ENCODE peak calls at places on chromosomes 4 and X, in six cellular contexts. One of them, this sample, is unnamed.

GRCh38 chrX:24025741-24026402 is 1.1 kb downstream of the KLHL15 start:
- DNase-seq in lower lobe of right lung: no peak
- DNase-seq in ascending aorta: peak
- DNase-seq in thoracic aorta: no peak
- DNase-seq in cardiac muscle cell: peak
- DNase-seq in kidney epithelial cell: no peak
- DNase-seq in this sample: no peak

GRCh38 chrX:136652822-136653723 is 5.1 kb downstream of the CD40LG start:
- DNase-seq in lower lobe of right lung: no peak
- DNase-seq in ascending aorta: no peak
- DNase-seq in thoracic aorta: no peak
- DNase-seq in cardiac muscle cell: no peak
- DNase-seq in kidney epithelial cell: no peak
- DNase-seq in this sample: no peak

GRCh38 chr4:4985844-4986243 is 33.4 kb downstream of the CYTL1 start:
- DNase-seq in lower lobe of right lung: no peak
- DNase-seq in ascending aorta: no peak
- DNase-seq in thoracic aorta: no peak
- DNase-seq in cardiac muscle cell: no peak
- DNase-seq in kidney epithelial cell: no peak
- DNase-seq in this sample: no peak

GRCh38 chrX:1507511-1508463 is 29.2 kb downstream of the P2RY8 start:
- DNase-seq in lower lobe of right lung: peak
- DNase-seq in ascending aorta: peak
- DNase-seq in thoracic aorta: no peak
- DNase-seq in cardiac muscle cell: no peak
- DNase-seq in kidney epithelial cell: no peak
- DNase-seq in this sample: no peak

GRCh38 chr4:20351360-20352171 is 99.9 kb downstream of the SLIT2 start:
- DNase-seq in lower lobe of right lung: no peak
- DNase-seq in ascending aorta: no peak
- DNase-seq in thoracic aorta: no peak
- DNase-seq in cardiac muscle cell: no peak
- DNase-seq in kidney epithelial cell: no peak
- DNase-seq in this sample: no peak

GRCh38 chrX:55342533-55343501 is 78.1 kb upstream of the PAGE3 start:
- DNase-seq in lower lobe of right lung: no peak
- DNase-seq in ascending aorta: no peak
- DNase-seq in thoracic aorta: no peak
- DNase-seq in cardiac muscle cell: peak
- DNase-seq in kidney epithelial cell: no peak
- DNase-seq in this sample: no peak

GRCh38 chrX:43165343-43165920 is 387.5 kb upstream of the PPP1R2C start:
- DNase-seq in lower lobe of right lung: no peak
- DNase-seq in ascending aorta: no peak
- DNase-seq in thoracic aorta: no peak
- DNase-seq in cardiac muscle cell: no peak
- DNase-seq in kidney epithelial cell: no peak
- DNase-seq in this sample: no peak

GRCh38 chr4:147582386-147583077 is 34.7 kb upstream of the TMEM184C start:
- DNase-seq in lower lobe of right lung: no peak
- DNase-seq in ascending aorta: no peak
- DNase-seq in thoracic aorta: no peak
- DNase-seq in cardiac muscle cell: no peak
- DNase-seq in kidney epithelial cell: no peak
- DNase-seq in this sample: no peak

GRCh38 chrX:46836701-46837542 is at the start of gene RP2:
- DNase-seq in lower lobe of right lung: peak
- DNase-seq in ascending aorta: peak
- DNase-seq in thoracic aorta: peak
- DNase-seq in cardiac muscle cell: peak
- DNase-seq in kidney epithelial cell: peak
- DNase-seq in this sample: peak
- TF ChIP-seq CTCF in lower lobe of right lung: peak
- TF ChIP-seq CTCF in ascending aorta: no peak
- TF ChIP-seq CTCF in thoracic aorta: no peak
- TF ChIP-seq CTCF in cardiac muscle cell: no peak
- TF ChIP-seq CTCF in kidney epithelial cell: no peak
- TF ChIP-seq CTCF in this sample: no peak

DNA sequence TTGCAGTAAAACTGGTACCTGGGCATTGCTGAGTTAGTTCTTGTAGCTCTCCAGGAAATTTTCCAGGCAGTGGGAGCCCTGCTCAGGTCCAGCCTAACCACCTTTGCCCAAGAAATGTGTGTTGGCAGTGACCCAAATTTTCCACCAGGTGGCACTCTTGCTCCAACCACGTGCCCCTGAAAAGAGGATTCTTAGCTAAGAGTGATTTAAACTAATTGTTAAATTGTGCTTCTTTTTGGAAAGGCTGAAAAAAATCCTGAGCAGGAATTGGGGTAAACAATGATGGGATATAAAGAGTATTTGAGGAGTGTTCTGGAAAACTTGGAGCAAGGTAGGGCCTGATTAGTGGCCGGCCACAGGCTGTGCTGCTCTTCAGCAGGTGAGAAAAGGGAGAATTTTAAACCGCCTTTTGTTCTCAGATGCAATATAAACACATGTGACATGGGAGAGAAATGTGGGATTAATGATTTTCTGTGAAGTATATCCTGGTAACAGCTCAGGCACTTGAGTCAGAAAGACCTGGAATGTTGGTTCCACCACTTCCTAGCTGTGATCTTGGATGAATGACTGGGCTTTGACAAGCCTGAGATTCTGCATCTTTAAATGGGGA is 219.6 kb downstream of the PTTG2 start:
- DNase-seq in lower lobe of right lung: peak
- DNase-seq in ascending aorta: peak
- DNase-seq in thoracic aorta: peak
- DNase-seq in cardiac muscle cell: peak
- DNase-seq in kidney epithelial cell: peak
- DNase-seq in this sample: peak
- TF ChIP-seq CTCF in lower lobe of right lung: peak
- TF ChIP-seq CTCF in ascending aorta: peak
- TF ChIP-seq CTCF in thoracic aorta: peak
- TF ChIP-seq CTCF in cardiac muscle cell: peak
- TF ChIP-seq CTCF in kidney epithelial cell: peak
- TF ChIP-seq CTCF in this sample: peak

DNA sequence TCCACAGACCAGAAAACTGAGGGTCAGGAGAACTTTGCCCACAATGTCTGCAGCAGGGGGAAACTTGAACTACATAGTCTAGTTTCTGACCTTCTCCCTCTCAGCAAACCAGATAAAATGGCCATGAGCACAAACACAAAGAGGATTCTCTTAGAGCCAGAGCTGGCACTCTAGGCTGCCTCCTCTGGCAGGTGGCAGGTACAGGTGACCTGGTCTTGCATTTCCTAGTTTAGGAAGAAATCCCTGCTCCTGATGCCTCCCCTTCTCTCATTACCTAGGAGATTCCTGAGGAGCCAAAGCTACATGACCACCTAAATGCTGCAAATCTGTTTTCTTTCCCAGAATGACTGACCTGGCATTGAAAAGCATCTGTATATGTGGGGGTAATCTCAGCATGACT is 45.1 kb downstream of the ARHGEF9 start:
- DNase-seq in lower lobe of right lung: no peak
- DNase-seq in ascending aorta: no peak
- DNase-seq in thoracic aorta: no peak
- DNase-seq in cardiac muscle cell: no peak
- DNase-seq in kidney epithelial cell: no peak
- DNase-seq in this sample: no peak
- TF ChIP-seq CTCF in lower lobe of right lung: no peak
- TF ChIP-seq CTCF in ascending aorta: no peak
- TF ChIP-seq CTCF in thoracic aorta: no peak
- TF ChIP-seq CTCF in cardiac muscle cell: no peak
- TF ChIP-seq CTCF in kidney epithelial cell: no peak
- TF ChIP-seq CTCF in this sample: no peak

DNA sequence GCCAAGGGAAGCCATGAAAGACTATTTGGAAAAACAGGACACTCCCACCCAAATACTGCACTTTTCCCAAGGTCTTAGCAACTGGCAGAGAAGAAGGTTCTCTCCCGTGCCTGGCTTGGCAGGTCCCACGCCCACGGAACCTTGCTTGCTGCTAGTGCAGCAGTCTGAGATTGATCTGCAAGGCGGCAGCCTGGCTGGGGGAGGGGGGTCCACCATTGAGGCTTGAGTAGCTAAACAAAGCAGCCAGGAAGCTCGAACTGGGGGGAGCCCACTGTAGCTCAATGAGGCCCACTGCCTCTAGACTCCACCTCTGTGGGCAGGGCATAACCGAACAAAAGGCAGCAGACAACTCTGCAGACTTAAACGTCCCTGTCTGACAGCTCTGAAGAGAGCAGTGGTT is 91.3 kb upstream of the TRPC5OS start:
- DNase-seq in lower lobe of right lung: no peak
- DNase-seq in ascending aorta: no peak
- DNase-seq in thoracic aorta: no peak
- DNase-seq in cardiac muscle cell: no peak
- DNase-seq in kidney epithelial cell: no peak
- DNase-seq in this sample: no peak
- TF ChIP-seq CTCF in lower lobe of right lung: no peak
- TF ChIP-seq CTCF in ascending aorta: no peak
- TF ChIP-seq CTCF in thoracic aorta: no peak
- TF ChIP-seq CTCF in cardiac muscle cell: no peak
- TF ChIP-seq CTCF in kidney epithelial cell: no peak
- TF ChIP-seq CTCF in this sample: no peak

GRCh38 chrX:153398275-153398960 is 2.7 kb downstream of the PNMA6E start:
- DNase-seq in lower lobe of right lung: no peak
- DNase-seq in ascending aorta: no peak
- DNase-seq in thoracic aorta: no peak
- DNase-seq in cardiac muscle cell: no peak
- DNase-seq in kidney epithelial cell: no peak
- DNase-seq in this sample: no peak

GRCh38 chrX:153401133-153401764 is at the start of gene PNMA6E:
- DNase-seq in lower lobe of right lung: no peak
- DNase-seq in ascending aorta: no peak
- DNase-seq in thoracic aorta: no peak
- DNase-seq in cardiac muscle cell: no peak
- DNase-seq in kidney epithelial cell: no peak
- DNase-seq in this sample: no peak

GRCh38 chrX:153397256-153397960 is 3.7 kb downstream of the PNMA6E start:
- DNase-seq in lower lobe of right lung: no peak
- DNase-seq in ascending aorta: no peak
- DNase-seq in thoracic aorta: no peak
- DNase-seq in cardiac muscle cell: no peak
- DNase-seq in kidney epithelial cell: no peak
- DNase-seq in this sample: no peak

GRCh38 chrX:153396320-153397195 is 4.6 kb downstream of the PNMA6E start:
- DNase-seq in lower lobe of right lung: no peak
- DNase-seq in ascending aorta: no peak
- DNase-seq in thoracic aorta: no peak
- DNase-seq in cardiac muscle cell: no peak
- DNase-seq in kidney epithelial cell: no peak
- DNase-seq in this sample: no peak

DNA sequence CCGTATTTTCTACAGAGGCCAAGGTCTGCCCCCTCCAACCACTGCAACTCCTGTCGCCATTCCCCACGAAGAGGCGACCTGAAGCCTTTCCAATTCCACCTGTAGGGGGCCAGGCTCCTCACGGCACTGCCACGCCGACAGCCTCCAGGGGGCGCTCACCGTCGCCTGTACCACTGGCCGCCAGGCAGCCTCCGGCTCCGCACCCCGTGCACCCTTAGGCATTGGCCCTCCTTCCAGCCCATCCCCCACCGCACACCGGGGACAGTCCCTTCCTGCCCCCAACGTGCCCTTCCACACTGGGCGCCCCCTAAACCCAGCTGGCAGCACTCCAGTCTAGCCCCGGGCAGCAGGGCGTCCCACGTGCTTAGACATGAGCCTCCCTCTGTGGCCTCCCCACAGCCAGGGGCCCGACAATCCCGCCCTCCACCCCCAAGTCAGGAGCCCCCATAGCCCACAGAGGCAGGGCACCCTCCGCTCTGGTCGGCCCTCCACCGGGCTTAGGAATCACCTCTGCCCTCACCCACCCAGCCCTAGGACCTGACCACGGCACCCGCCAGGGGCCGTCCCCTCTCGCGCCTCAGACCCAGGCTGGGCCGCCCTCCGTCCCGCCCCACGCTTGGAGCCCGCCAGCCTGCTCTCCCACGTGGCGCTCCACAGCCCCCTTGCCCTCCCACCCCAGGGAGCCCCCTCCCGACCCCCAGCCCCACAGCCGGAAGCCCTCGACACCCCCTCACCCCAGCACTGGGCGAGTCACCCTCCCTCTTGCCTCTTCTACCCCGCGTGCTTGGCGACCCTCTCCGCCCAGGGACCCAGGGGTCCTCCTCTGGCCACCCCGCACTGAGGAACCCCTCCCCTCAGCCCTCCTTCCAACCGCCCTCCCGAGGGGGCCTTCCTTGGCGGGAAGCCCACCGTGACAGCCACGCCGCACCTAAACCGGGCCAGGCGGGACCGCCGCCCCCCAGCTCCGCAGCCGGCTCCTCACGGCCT is 711 bp downstream of the PNMA6E start:
- DNase-seq in lower lobe of right lung: peak
- DNase-seq in ascending aorta: no peak
- DNase-seq in thoracic aorta: no peak
- DNase-seq in cardiac muscle cell: peak
- DNase-seq in kidney epithelial cell: no peak
- DNase-seq in this sample: no peak
- TF ChIP-seq CTCF in lower lobe of right lung: peak
- TF ChIP-seq CTCF in ascending aorta: no peak
- TF ChIP-seq CTCF in thoracic aorta: peak
- TF ChIP-seq CTCF in cardiac muscle cell: peak
- TF ChIP-seq CTCF in kidney epithelial cell: peak
- TF ChIP-seq CTCF in this sample: no peak

DNA sequence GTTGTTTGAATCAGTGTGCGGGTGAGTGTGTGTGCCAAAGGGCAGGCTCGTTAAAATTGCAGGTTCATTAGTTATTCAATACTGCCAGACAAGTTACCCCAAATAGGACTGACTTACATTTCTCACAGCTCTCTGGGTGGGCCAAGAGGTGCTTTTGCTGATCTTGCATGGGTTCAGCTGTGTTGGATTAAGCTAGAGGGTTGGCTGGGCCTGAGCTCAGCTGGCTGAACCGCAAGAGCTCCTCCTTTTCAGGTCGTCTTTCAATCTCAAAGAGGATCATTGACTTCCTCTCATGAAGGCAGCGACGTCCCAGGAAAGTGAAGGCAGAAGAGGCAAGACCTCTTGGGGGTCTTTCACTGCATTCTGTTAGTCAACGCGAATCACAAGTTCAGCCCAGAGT is 343.3 kb upstream of the FRG1 start:
- DNase-seq in lower lobe of right lung: no peak
- DNase-seq in ascending aorta: no peak
- DNase-seq in thoracic aorta: no peak
- DNase-seq in cardiac muscle cell: no peak
- DNase-seq in kidney epithelial cell: no peak
- DNase-seq in this sample: no peak
- TF ChIP-seq CTCF in lower lobe of right lung: no peak
- TF ChIP-seq CTCF in ascending aorta: no peak
- TF ChIP-seq CTCF in thoracic aorta: no peak
- TF ChIP-seq CTCF in cardiac muscle cell: no peak
- TF ChIP-seq CTCF in kidney epithelial cell: no peak
- TF ChIP-seq CTCF in this sample: no peak

This sample was measured in omental fat pad.